ENCODE peak calls at places on chromosomes 4 and X, in eight cellular contexts. One of them, this sample, is unnamed.

GRCh38 chrX:989959-990510 is 222.4 kb downstream of the CRLF2 start:
- DNase-seq in sigmoid colon: peak; percentile 96
- DNase-seq in choroid plexus epithelial cell: peak; percentile 94
- DNase-seq in AG10803: peak; percentile 69
- DNase-seq in transverse colon: peak; percentile 73
- DNase-seq in WERI-Rb-1: peak; percentile 10
- DNase-seq in endodermal cell: peak; percentile 91
- DNase-seq in epithelial cell of esophagus: peak; percentile 32
- DNase-seq in this sample: peak; percentile 75

GRCh38 chrX:49184294-49185061 is 1.7 kb downstream of the PRICKLE3 start:
- DNase-seq in sigmoid colon: peak; percentile 97
- DNase-seq in choroid plexus epithelial cell: peak; percentile 90
- DNase-seq in AG10803: peak; percentile 81
- DNase-seq in transverse colon: peak; percentile 95
- DNase-seq in WERI-Rb-1: no peak
- DNase-seq in endodermal cell: peak; percentile 97
- DNase-seq in epithelial cell of esophagus: peak; percentile 93
- DNase-seq in this sample: peak; percentile 66

GRCh38 chrX:148928803-148929202 is 428.4 kb downstream of the AFF2 start:
- DNase-seq in sigmoid colon: no peak
- DNase-seq in choroid plexus epithelial cell: peak; percentile 28
- DNase-seq in AG10803: peak; percentile 60
- DNase-seq in transverse colon: no peak
- DNase-seq in WERI-Rb-1: no peak
- DNase-seq in endodermal cell: no peak
- DNase-seq in epithelial cell of esophagus: peak; percentile 78
- DNase-seq in this sample: no peak

GRCh38 chr4:157898836-157899605 is 273.8 kb downstream of the GASK1B start:
- DNase-seq in sigmoid colon: no peak
- DNase-seq in choroid plexus epithelial cell: no peak
- DNase-seq in AG10803: no peak
- DNase-seq in transverse colon: no peak
- DNase-seq in WERI-Rb-1: no peak
- DNase-seq in endodermal cell: no peak
- DNase-seq in epithelial cell of esophagus: no peak
- DNase-seq in this sample: no peak

GRCh38 chr4:183140911-183141320 is 41.9 kb downstream of the WWC2 start:
- DNase-seq in sigmoid colon: no peak
- DNase-seq in choroid plexus epithelial cell: peak; percentile 74
- DNase-seq in AG10803: peak; percentile 97
- DNase-seq in transverse colon: no peak
- DNase-seq in WERI-Rb-1: no peak
- DNase-seq in endodermal cell: no peak
- DNase-seq in epithelial cell of esophagus: peak; percentile 16
- DNase-seq in this sample: no peak

GRCh38 chr4:152696764-152697250 is 17.0 kb upstream of the TMEM154 start:
- DNase-seq in sigmoid colon: no peak
- DNase-seq in choroid plexus epithelial cell: peak; percentile 82
- DNase-seq in AG10803: no peak
- DNase-seq in transverse colon: peak; percentile 50
- DNase-seq in WERI-Rb-1: no peak
- DNase-seq in endodermal cell: no peak
- DNase-seq in epithelial cell of esophagus: peak; percentile 90
- DNase-seq in this sample: peak; percentile 72

GRCh38 chr4:114316789-114317188 is 281.8 kb upstream of the UGT8 start:
- DNase-seq in sigmoid colon: no peak
- DNase-seq in choroid plexus epithelial cell: no peak
- DNase-seq in AG10803: no peak
- DNase-seq in transverse colon: no peak
- DNase-seq in WERI-Rb-1: no peak
- DNase-seq in endodermal cell: no peak
- DNase-seq in epithelial cell of esophagus: no peak
- DNase-seq in this sample: no peak

GRCh38 chrX:16711219-16712115 is 1.0 kb downstream of the CTPS2 start:
- DNase-seq in sigmoid colon: peak; percentile 63
- DNase-seq in choroid plexus epithelial cell: no peak
- DNase-seq in AG10803: no peak
- DNase-seq in transverse colon: no peak
- DNase-seq in WERI-Rb-1: peak; percentile 12
- DNase-seq in endodermal cell: peak; percentile 45
- DNase-seq in epithelial cell of esophagus: no peak
- DNase-seq in this sample: no peak

GRCh38 chrX:132171478-132171877 is 43.7 kb upstream of the FRMD7 start:
- DNase-seq in sigmoid colon: no peak
- DNase-seq in choroid plexus epithelial cell: peak; percentile 7
- DNase-seq in AG10803: no peak
- DNase-seq in transverse colon: no peak
- DNase-seq in WERI-Rb-1: no peak
- DNase-seq in endodermal cell: no peak
- DNase-seq in epithelial cell of esophagus: no peak
- DNase-seq in this sample: no peak

GRCh38 chrX:15334561-15334960 is 762 bp downstream of the PIGA start:
- DNase-seq in sigmoid colon: no peak
- DNase-seq in choroid plexus epithelial cell: peak; percentile 30
- DNase-seq in AG10803: peak; percentile 29
- DNase-seq in transverse colon: no peak
- DNase-seq in WERI-Rb-1: no peak
- DNase-seq in endodermal cell: no peak
- DNase-seq in epithelial cell of esophagus: peak; percentile 81
- DNase-seq in this sample: peak; percentile 28

GRCh38 chr4:122249357-122249756 is 97.2 kb downstream of the BLTP1 start:
- DNase-seq in sigmoid colon: no peak
- DNase-seq in choroid plexus epithelial cell: no peak
- DNase-seq in AG10803: no peak
- DNase-seq in transverse colon: no peak
- DNase-seq in WERI-Rb-1: no peak
- DNase-seq in endodermal cell: no peak
- DNase-seq in epithelial cell of esophagus: no peak
- DNase-seq in this sample: no peak

DNA sequence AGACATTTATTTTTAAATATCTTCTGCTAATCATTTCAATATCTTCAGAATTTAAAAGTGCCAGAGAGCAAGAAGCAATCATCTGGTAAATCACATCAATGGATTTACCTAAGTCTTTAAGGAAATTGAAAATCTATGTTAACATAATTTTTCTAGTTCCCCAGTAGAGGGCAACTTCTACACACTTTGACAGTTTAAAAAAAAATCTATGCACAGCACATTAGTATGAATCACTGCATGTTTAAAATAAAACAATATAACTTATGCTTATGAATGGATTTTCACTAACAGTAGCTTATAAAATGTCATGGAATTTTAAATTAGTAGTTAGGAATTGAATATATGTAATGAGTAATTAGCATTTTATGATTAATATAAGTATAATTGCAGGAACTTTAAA is 126.5 kb downstream of the REELD1 start:
- DNase-seq in sigmoid colon: no peak
- DNase-seq in choroid plexus epithelial cell: peak; percentile 53
- DNase-seq in AG10803: peak; percentile 30
- DNase-seq in transverse colon: no peak
- DNase-seq in WERI-Rb-1: no peak
- DNase-seq in endodermal cell: no peak
- DNase-seq in epithelial cell of esophagus: peak; percentile 42
- DNase-seq in this sample: no peak
- TF ChIP-seq CTCF in sigmoid colon: no peak
- TF ChIP-seq CTCF in choroid plexus epithelial cell: peak; percentile 52
- TF ChIP-seq CTCF in AG10803: peak; percentile 65
- TF ChIP-seq CTCF in transverse colon: peak; percentile 33
- TF ChIP-seq CTCF in WERI-Rb-1: peak; percentile 30
- TF ChIP-seq CTCF in endodermal cell: peak; percentile 66
- TF ChIP-seq CTCF in epithelial cell of esophagus: peak; percentile 38
- TF ChIP-seq CTCF in this sample: peak; percentile 48

GRCh38 chrX:65745992-65746391 is 78.5 kb downstream of the MSN start:
- DNase-seq in sigmoid colon: no peak
- DNase-seq in choroid plexus epithelial cell: peak; percentile 22
- DNase-seq in AG10803: no peak
- DNase-seq in transverse colon: peak; percentile 34
- DNase-seq in WERI-Rb-1: no peak
- DNase-seq in endodermal cell: peak; percentile 48
- DNase-seq in epithelial cell of esophagus: peak; percentile 24
- DNase-seq in this sample: no peak
- TF ChIP-seq CTCF in sigmoid colon: no peak
- TF ChIP-seq CTCF in choroid plexus epithelial cell: peak; percentile 41
- TF ChIP-seq CTCF in AG10803: no peak
- TF ChIP-seq CTCF in transverse colon: peak; percentile 24
- TF ChIP-seq CTCF in WERI-Rb-1: no peak
- TF ChIP-seq CTCF in endodermal cell: peak; percentile 53
- TF ChIP-seq CTCF in epithelial cell of esophagus: peak; percentile 44
- TF ChIP-seq CTCF in this sample: no peak

DNA sequence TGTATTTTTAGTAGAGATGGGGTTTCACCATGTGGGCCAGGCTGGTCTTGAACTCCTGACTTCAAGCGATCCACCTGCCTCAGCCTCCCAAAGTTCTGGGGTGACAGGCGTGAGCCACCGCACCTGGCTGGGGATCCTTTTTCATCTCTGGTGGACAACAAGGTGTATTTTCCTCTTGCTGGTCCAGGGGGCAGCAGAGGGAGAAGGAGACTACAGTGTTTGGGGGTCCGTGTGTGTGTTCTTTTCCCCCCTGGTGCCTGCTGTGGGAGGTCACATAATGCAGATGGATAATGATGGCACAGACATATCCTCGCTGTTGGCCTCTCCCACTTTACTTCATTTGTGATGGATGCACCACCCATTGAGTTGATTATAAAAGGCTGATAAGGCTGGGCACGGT is 39.0 kb upstream of the CD99 start:
- DNase-seq in sigmoid colon: no peak
- DNase-seq in choroid plexus epithelial cell: no peak
- DNase-seq in AG10803: no peak
- DNase-seq in transverse colon: no peak
- DNase-seq in WERI-Rb-1: no peak
- DNase-seq in endodermal cell: peak; percentile 61
- DNase-seq in epithelial cell of esophagus: no peak
- DNase-seq in this sample: no peak
- TF ChIP-seq CTCF in sigmoid colon: no peak
- TF ChIP-seq CTCF in choroid plexus epithelial cell: peak; percentile 59
- TF ChIP-seq CTCF in AG10803: peak; percentile 23
- TF ChIP-seq CTCF in transverse colon: peak; percentile 15
- TF ChIP-seq CTCF in WERI-Rb-1: peak; percentile 47
- TF ChIP-seq CTCF in endodermal cell: peak; percentile 60
- TF ChIP-seq CTCF in epithelial cell of esophagus: no peak
- TF ChIP-seq CTCF in this sample: no peak

GRCh38 chr4:141039156-141039555 is 94.1 kb downstream of the RNF150 start:
- DNase-seq in sigmoid colon: no peak
- DNase-seq in choroid plexus epithelial cell: no peak
- DNase-seq in AG10803: no peak
- DNase-seq in transverse colon: no peak
- DNase-seq in WERI-Rb-1: no peak
- DNase-seq in endodermal cell: no peak
- DNase-seq in epithelial cell of esophagus: no peak
- DNase-seq in this sample: no peak
- TF ChIP-seq CTCF in sigmoid colon: no peak
- TF ChIP-seq CTCF in choroid plexus epithelial cell: no peak
- TF ChIP-seq CTCF in AG10803: no peak
- TF ChIP-seq CTCF in transverse colon: no peak
- TF ChIP-seq CTCF in WERI-Rb-1: no peak
- TF ChIP-seq CTCF in endodermal cell: no peak
- TF ChIP-seq CTCF in epithelial cell of esophagus: no peak
- TF ChIP-seq CTCF in this sample: no peak

GRCh38 chr4:80221161-80221560 is 23.9 kb downstream of the PRDM8 start:
- DNase-seq in sigmoid colon: no peak
- DNase-seq in choroid plexus epithelial cell: peak; percentile 55
- DNase-seq in AG10803: peak; percentile 61
- DNase-seq in transverse colon: no peak
- DNase-seq in WERI-Rb-1: no peak
- DNase-seq in endodermal cell: no peak
- DNase-seq in epithelial cell of esophagus: peak; percentile 30
- DNase-seq in this sample: no peak
- TF ChIP-seq CTCF in sigmoid colon: no peak
- TF ChIP-seq CTCF in choroid plexus epithelial cell: peak; percentile 53
- TF ChIP-seq CTCF in AG10803: peak; percentile 64
- TF ChIP-seq CTCF in transverse colon: no peak
- TF ChIP-seq CTCF in WERI-Rb-1: no peak
- TF ChIP-seq CTCF in endodermal cell: peak; percentile 64
- TF ChIP-seq CTCF in epithelial cell of esophagus: no peak
- TF ChIP-seq CTCF in this sample: peak; percentile 25